ENCODE peak calls at places on chromosome 18, in four cellular contexts. X is K562, U is HepG2, T is H1. G is an unnamed sample. For H3K27me3, the result is how much of the 10 kb centered on the place peaks cover.

GRCh38 chr18:25503567-25504081 is 151.7 kb upstream of the ZNF521 start:
- DNase-seq in T (peak), X (no peak), U (peak), G (peak)

GRCh38 chr18:9095297-9096012 is 7.0 kb upstream of the NDUFV2 start:
- DNase-seq in X (peak), T (no peak), U (peak), G (no peak)

GRCh38 chr18:26548144-26549102 is at the start of gene KCTD1:
- DNase-seq in U (peak), X (no peak), T (peak), G (peak)

GRCh38 chr18:12811191-12811950 is 72.7 kb downstream of the PTPN2 start:
- DNase-seq in U (no peak), X (no peak), T (no peak), G (no peak)

GRCh38 chr18:55384551-55385275 is 203.3 kb downstream of the TCF4 start:
- DNase-seq in U (peak), T (peak), X (peak), G (peak)

GRCh38 chr18:62258606-62259005 is 66.5 kb upstream of the TNFRSF11A start:
- DNase-seq in T (no peak), X (no peak), U (no peak), G (no peak)

GRCh38 chr18:21241224-21242131 is 554 bp upstream of the GREB1L start:
- DNase-seq in T (peak), U (no peak), X (no peak), G (peak)

GRCh38 chr18:75455249-75456183 is 28.0 kb upstream of the SMIM21 start:
- DNase-seq in U (no peak), T (peak), X (no peak), G (peak)

GRCh38 chr18:75115514-75115913 is 93.4 kb downstream of the PTGR3 start:
- DNase-seq in U (no peak), X (no peak), T (peak), G (no peak)

GRCh38 chr18:903703-904102 is 968 bp upstream of the ADCYAP1 start:
- DNase-seq in T (peak), U (no peak), X (peak), G (peak)
- H3K27me3 ChIP-seq in T (half or more), U (under half), X (under half), G (half or more)

GRCh38 chr18:32920796-32921787 is 148.3 kb upstream of the KLHL14 start:
- DNase-seq in U (peak), X (no peak), T (no peak), G (no peak)

GRCh38 chr18:32919799-32920198 is 147.0 kb upstream of the KLHL14 start:
- DNase-seq in X (peak), T (peak), U (peak), G (peak)

GRCh38 chr18:32922951-32923430 is 150.2 kb upstream of the KLHL14 start:
- DNase-seq in X (no peak), U (no peak), T (no peak), G (no peak)

GRCh38 chr18:32915526-32915925 is 142.7 kb upstream of the KLHL14 start:
- DNase-seq in X (no peak), T (no peak), U (no peak), G (no peak)

GRCh38 chr18:32918692-32919250 is 145.9 kb upstream of the KLHL14 start:
- DNase-seq in U (no peak), T (no peak), X (no peak), G (no peak)
- H3K4me2 ChIP-seq in U (no peak), T (no peak), X (no peak), G (no peak)

DNA sequence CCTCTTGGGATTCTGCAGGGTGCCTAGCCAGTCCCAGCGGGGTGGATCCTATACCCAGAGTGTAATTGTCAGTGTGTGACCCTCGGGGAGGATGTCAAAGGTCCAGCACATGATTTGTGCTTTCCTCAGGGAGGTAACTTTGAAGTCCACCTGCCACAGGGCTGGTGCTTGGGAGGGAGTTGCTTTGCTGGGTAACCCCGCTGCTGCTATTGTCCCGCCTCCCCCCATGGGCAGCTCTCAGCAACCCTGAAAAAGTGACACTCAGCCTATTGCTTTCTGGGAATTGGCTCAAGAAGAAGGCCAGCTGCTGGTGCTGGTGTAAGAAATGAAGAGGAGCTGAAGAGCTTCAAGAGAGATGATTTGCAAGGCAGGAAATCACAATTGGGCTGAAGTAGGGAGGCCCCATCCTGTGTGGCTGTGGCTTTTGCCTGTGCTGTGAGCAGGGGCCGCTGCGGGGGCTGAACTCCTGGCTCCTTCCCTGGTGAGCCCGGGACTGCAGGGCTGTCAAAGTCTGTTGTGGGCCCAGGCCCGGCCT is 36.4 kb downstream of the EMILIN2 start:
- DNase-seq in X (no peak), U (no peak), T (peak), G (no peak)
- TF ChIP-seq CREB1 in X (no peak), U (no peak), T (no peak), G (no peak)

GRCh38 chr18:45606007-45606406 is 9.3 kb upstream of the SLC14A2 start:
- DNase-seq in T (no peak), X (no peak), U (no peak), G (peak)
- H3K27me3 ChIP-seq in T (under half), X (under half), U (under half), G (under half)

GRCh38 chr18:7256959-7257742 is 26.3 kb downstream of the LRRC30 start:
- DNase-seq in T (no peak), X (no peak), U (no peak), G (no peak)
- H3K4me2 ChIP-seq in T (no peak), X (no peak), U (no peak), G (no peak)

GRCh38 chr18:24115628-24116027 is 23.2 kb upstream of the CABYR start:
- DNase-seq in U (no peak), X (no peak), T (no peak), G (no peak)
- TF ChIP-seq CREB1 in U (no peak), X (no peak), T (no peak), G (no peak)

DNA sequence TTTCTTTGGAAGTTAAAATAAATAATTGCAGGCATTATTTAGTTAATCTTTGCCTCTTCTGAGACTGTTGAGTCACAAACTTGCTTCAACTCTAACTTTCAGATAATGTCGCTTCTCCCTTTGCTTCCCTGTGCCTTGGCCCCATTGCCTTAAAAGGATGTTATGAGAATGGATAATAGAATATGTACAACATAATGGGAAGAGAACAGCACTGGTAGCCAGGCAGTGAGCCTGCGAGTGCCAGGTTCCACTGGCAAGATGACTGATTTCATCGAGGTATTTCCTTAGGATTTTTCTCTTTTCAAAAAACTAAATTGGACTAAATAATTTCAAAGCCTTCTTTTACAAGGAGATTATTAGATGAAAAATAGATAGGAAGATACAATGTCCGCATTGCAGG is 420.9 kb downstream of the TGIF1 start:
- DNase-seq in U (no peak), T (no peak), X (no peak), G (no peak)
- H3K27me3 ChIP-seq in U (under half), T (under half), X (under half), G (under half)

GRCh38 chr18:68480196-68480595 is 234.7 kb downstream of the TMX3 start:
- DNase-seq in X (no peak), T (no peak), U (no peak), G (no peak)
- H3K4me2 ChIP-seq in X (no peak), T (no peak), U (no peak), G (no peak)

GRCh38 chr18:46096651-46097300 is 1.3 kb downstream of the ATP5F1A start:
- DNase-seq in X (peak), T (no peak), U (no peak), G (no peak)
- TF ChIP-seq CREB1 in X (no peak), T (no peak), U (peak), G (no peak)

G was measured in GM23338.